ENCODE peak calls at places on chromosomes 7 and 10, in eight cellular contexts. U is lower lobe of right lung, D is tibial artery, K is caudate nucleus, O is tibial nerve, B is upper lobe of right lung, W is PC-9, F is heart left ventricle. R is an unnamed sample.

GRCh38 chr10:116271593-116272496 is 1.2 kb downstream of the GFRA1 start:
- DNase-seq in U (no peak), D (no peak), K (no peak), O (no peak), B (no peak), W (no peak), F (peak; percentile 34), R (no peak)

GRCh38 chr7:36896956-36897594 is 172.8 kb upstream of the AOAH start:
- DNase-seq in U (no peak), D (no peak), K (no peak), O (no peak), B (no peak), W (no peak), F (no peak), R (no peak)

GRCh38 chr10:77832243-77832642 is 94.3 kb downstream of the DLG5 start:
- DNase-seq in U (no peak), D (no peak), K (no peak), O (no peak), B (no peak), W (peak; percentile 51), F (no peak), R (no peak)

GRCh38 chr7:80661729-80662128 is 23.3 kb downstream of the CD36 start:
- DNase-seq in U (no peak), D (no peak), K (no peak), O (no peak), B (no peak), W (no peak), F (no peak), R (no peak)

GRCh38 chr10:79342811-79343541 is 4.3 kb upstream of the PPIF start:
- DNase-seq in U (no peak), D (peak; percentile 59), K (no peak), O (no peak), B (peak; percentile 51), W (no peak), F (no peak), R (peak; percentile 47)

GRCh38 chr10:89502556-89502955 is 32.8 kb downstream of the SLC16A12 start:
- DNase-seq in U (no peak), D (no peak), K (no peak), O (no peak), B (no peak), W (no peak), F (no peak), R (no peak)

GRCh38 chr10:4351723-4352565 is 474.1 kb upstream of the AKR1E2 start:
- DNase-seq in U (no peak), D (no peak), K (no peak), O (no peak), B (no peak), W (no peak), F (no peak), R (no peak)

GRCh38 chr7:2162959-2163358 is 69.8 kb downstream of the MAD1L1 start:
- DNase-seq in U (no peak), D (peak; percentile 34), K (no peak), O (no peak), B (peak; percentile 20), W (no peak), F (no peak), R (no peak)

GRCh38 chr10:95783741-95784140 is 27.8 kb downstream of the ENTPD1 start:
- DNase-seq in U (no peak), D (no peak), K (no peak), O (no peak), B (no peak), W (no peak), F (no peak), R (no peak)

GRCh38 chr10:126911301-126911700 is 6.1 kb downstream of the DOCK1 start:
- DNase-seq in U (no peak), D (no peak), K (no peak), O (no peak), B (no peak), W (no peak), F (no peak), R (no peak)

GRCh38 chr7:1845536-1846311 is 175.6 kb downstream of the ELFN1 start:
- DNase-seq in U (peak; percentile 16), D (peak; percentile 55), K (no peak), O (no peak), B (peak; percentile 55), W (peak; percentile 5), F (peak; percentile 12), R (peak; percentile 49)

GRCh38 chr7:47100815-47101435 is 481.0 kb downstream of the TNS3 start:
- DNase-seq in U (peak; percentile 74), D (no peak), K (no peak), O (no peak), B (peak; percentile 80), W (peak; percentile 61), F (no peak), R (no peak)

GRCh38 chr7:115558186-115558585 is 472.4 kb downstream of the TFEC start:
- DNase-seq in U (no peak), D (no peak), K (no peak), O (no peak), B (no peak), W (peak; percentile 35), F (no peak), R (no peak)

GRCh38 chr10:80148166-80148805 is 15.8 kb downstream of the PLAC9 start:
- DNase-seq in U (no peak), D (peak; percentile 65), K (no peak), O (no peak), B (no peak), W (no peak), F (no peak), R (no peak)

GRCh38 chr10:109114578-109114977 is 808.7 kb downstream of the XPNPEP1 start:
- DNase-seq in U (no peak), D (no peak), K (no peak), O (no peak), B (no peak), W (no peak), F (no peak), R (no peak)

GRCh38 chr10:82813856-82814255 is 938.9 kb downstream of the NRG3 start:
- DNase-seq in U (no peak), D (no peak), K (no peak), O (no peak), B (no peak), W (no peak), F (no peak), R (no peak)

GRCh38 chr10:109892885-109893284 is 30.4 kb downstream of the XPNPEP1 start:
- DNase-seq in U (no peak), D (no peak), K (no peak), O (no peak), B (no peak), W (no peak), F (no peak), R (no peak)

GRCh38 chr10:30828680-30829079 is 199.1 kb upstream of the LYZL2 start:
- DNase-seq in U (no peak), D (no peak), K (no peak), O (no peak), B (no peak), W (no peak), F (no peak), R (no peak)
- H3K27ac ChIP-seq in U (no peak overlapping the region), D (no peak overlapping the region), K (no peak overlapping the region), O (no peak overlapping the region), B (no peak overlapping the region), W (no peak overlapping the region), F (no peak overlapping the region), R (no peak overlapping the region)

GRCh38 chr10:106930751-106931150 is 233.8 kb downstream of the SORCS1 start:
- DNase-seq in U (no peak), D (no peak), K (no peak), O (no peak), B (no peak), W (no peak), F (no peak), R (no peak)
- H3K27ac ChIP-seq in U (no peak overlapping the region), D (no peak overlapping the region), K (no peak overlapping the region), O (no peak overlapping the region), B (no peak overlapping the region), W (no peak overlapping the region), F (no peak overlapping the region), R (no peak overlapping the region)

GRCh38 chr10:30188567-30189253 is 129.3 kb upstream of the JCAD start:
- DNase-seq in U (no peak), D (no peak), K (no peak), O (no peak), B (no peak), W (no peak), F (no peak), R (no peak)

GRCh38 chr10:30185916-30186315 is 126.5 kb upstream of the JCAD start:
- DNase-seq in U (no peak), D (no peak), K (no peak), O (no peak), B (no peak), W (peak; percentile 96), F (no peak), R (no peak)

GRCh38 chr10:30188101-30188500 is 128.7 kb upstream of the JCAD start:
- DNase-seq in U (no peak), D (no peak), K (no peak), O (no peak), B (no peak), W (no peak), F (no peak), R (no peak)

GRCh38 chr10:30186371-30186875 is 127.0 kb upstream of the JCAD start:
- DNase-seq in U (no peak), D (no peak), K (no peak), O (no peak), B (no peak), W (peak; percentile 35), F (no peak), R (no peak)

GRCh38 chr10:30187010-30187409 is 127.6 kb upstream of the JCAD start:
- DNase-seq in U (no peak), D (no peak), K (no peak), O (no peak), B (no peak), W (no peak), F (no peak), R (no peak)
- H3K27ac ChIP-seq in U (peak overlapping the region; percentile 74), D (peak overlapping the region; percentile 0), K (no peak overlapping the region), O (no peak overlapping the region), B (peak overlapping the region; percentile 65), W (peak overlapping the region; percentile 49), F (peak overlapping the region; percentile 88), R (no peak overlapping the region)

GRCh38 chr10:112765717-112766235 is 184.3 kb upstream of the TCF7L2 start:
- DNase-seq in U (no peak), D (no peak), K (no peak), O (no peak), B (no peak), W (no peak), F (no peak), R (no peak)

GRCh38 chr10:112763916-112764520 is 186.0 kb upstream of the TCF7L2 start:
- DNase-seq in U (no peak), D (no peak), K (no peak), O (no peak), B (no peak), W (no peak), F (no peak), R (no peak)

GRCh38 chr10:112768121-112768520 is 181.9 kb upstream of the TCF7L2 start:
- DNase-seq in U (no peak), D (no peak), K (no peak), O (no peak), B (no peak), W (no peak), F (no peak), R (no peak)

GRCh38 chr10:112767156-112767555 is 182.9 kb upstream of the TCF7L2 start:
- DNase-seq in U (no peak), D (no peak), K (no peak), O (no peak), B (no peak), W (peak; percentile 79), F (no peak), R (no peak)

DNA sequence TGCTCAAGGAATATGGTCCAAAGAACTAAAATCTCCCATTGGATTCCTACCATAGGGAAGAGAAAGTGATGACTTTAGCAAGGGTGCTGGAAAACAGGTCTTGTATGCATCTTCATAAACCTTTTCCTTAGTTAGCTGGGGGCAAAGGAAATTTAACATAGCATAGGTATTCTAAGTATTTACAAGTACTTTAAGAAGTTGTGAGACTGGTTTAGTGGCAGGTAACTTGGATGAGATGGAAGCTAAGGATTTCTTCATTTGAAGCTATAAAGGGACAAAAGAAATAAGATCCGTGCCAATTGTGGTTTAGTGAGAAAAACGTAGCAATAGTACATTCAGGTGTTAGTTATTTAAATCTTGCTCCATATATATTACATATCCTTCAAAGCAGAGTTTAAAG is 183.4 kb upstream of the TCF7L2 start:
- DNase-seq in U (no peak), D (no peak), K (no peak), O (no peak), B (no peak), W (peak; percentile 96), F (no peak), R (no peak)
- H3K27ac ChIP-seq in U (no peak overlapping the region), D (no peak overlapping the region), K (no peak overlapping the region), O (no peak overlapping the region), B (no peak overlapping the region), W (peak overlapping the region; percentile 92), F (no peak overlapping the region), R (peak overlapping the region; percentile 55)

R was measured in RWPE2.